ENCODE peak calls at places on chromosome 20, in seven cellular contexts. Y, R, D, L, F, B and V are unnamed samples.

GRCh38 chr20:51711426-51711825 is 56.8 kb downstream of the ATP9A start:
- DNase-seq in L (no peak), D (no peak), R (no peak), Y (no peak), F (no peak), B (no peak), V (no peak)

GRCh38 chr20:51531141-51531710 is 11.3 kb downstream of the NFATC2 start:
- DNase-seq in B (peak; percentile 39), F (no peak), Y (no peak), D (no peak), R (no peak), L (no peak), V (peak; percentile 28)

GRCh38 chr20:50731930-50732690 is 730 bp downstream of the PARD6B start:
- DNase-seq in L (no peak), D (no peak), Y (peak; percentile 2), B (no peak), F (no peak), R (no peak), V (no peak)

GRCh38 chr20:8709627-8710026 is 359.3 kb upstream of the PLCB4 start:
- DNase-seq in L (no peak), Y (no peak), R (peak; percentile 60), D (no peak), F (no peak), B (peak; percentile 27), V (no peak)

GRCh38 chr20:12171927-12172581 is 254.4 kb downstream of the BTBD3 start:
- DNase-seq in F (peak; percentile 23), B (peak; percentile 92), D (no peak), L (no peak), Y (no peak), R (peak; percentile 95), V (no peak)

GRCh38 chr20:17866234-17867001 is 102.2 kb downstream of the SNX5 start:
- DNase-seq in F (no peak), Y (no peak), R (no peak), D (no peak), B (no peak), L (no peak), V (no peak)

GRCh38 chr20:9129756-9130155 is 60.9 kb downstream of the PLCB4 start:
- DNase-seq in Y (no peak), B (no peak), L (no peak), D (no peak), R (no peak), F (no peak), V (no peak)

GRCh38 chr20:63540417-63541186 is 3.4 kb upstream of the PTK6 start:
- DNase-seq in B (no peak), R (no peak), F (no peak), L (no peak), D (no peak), Y (no peak), V (no peak)

GRCh38 chr20:36407196-36407733 is 101.1 kb downstream of the DLGAP4 start:
- DNase-seq in R (peak; percentile 64), L (no peak), B (no peak), D (no peak), F (no peak), Y (no peak), V (no peak)

GRCh38 chr20:51554538-51555165 is 12.1 kb upstream of the NFATC2 start:
- DNase-seq in F (no peak), L (no peak), R (peak; percentile 34), Y (no peak), B (peak; percentile 82), D (no peak), V (no peak)

GRCh38 chr20:60306516-60306915 is 348.3 kb downstream of the CDH26 start:
- DNase-seq in L (no peak), R (no peak), Y (no peak), D (no peak), B (no peak), F (no peak), V (no peak)

GRCh38 chr20:41632896-41633295 is 14.7 kb upstream of the CHD6 start:
- DNase-seq in R (peak; percentile 65), B (peak; percentile 84), D (no peak), L (no peak), Y (no peak), F (no peak), V (no peak)

DNA sequence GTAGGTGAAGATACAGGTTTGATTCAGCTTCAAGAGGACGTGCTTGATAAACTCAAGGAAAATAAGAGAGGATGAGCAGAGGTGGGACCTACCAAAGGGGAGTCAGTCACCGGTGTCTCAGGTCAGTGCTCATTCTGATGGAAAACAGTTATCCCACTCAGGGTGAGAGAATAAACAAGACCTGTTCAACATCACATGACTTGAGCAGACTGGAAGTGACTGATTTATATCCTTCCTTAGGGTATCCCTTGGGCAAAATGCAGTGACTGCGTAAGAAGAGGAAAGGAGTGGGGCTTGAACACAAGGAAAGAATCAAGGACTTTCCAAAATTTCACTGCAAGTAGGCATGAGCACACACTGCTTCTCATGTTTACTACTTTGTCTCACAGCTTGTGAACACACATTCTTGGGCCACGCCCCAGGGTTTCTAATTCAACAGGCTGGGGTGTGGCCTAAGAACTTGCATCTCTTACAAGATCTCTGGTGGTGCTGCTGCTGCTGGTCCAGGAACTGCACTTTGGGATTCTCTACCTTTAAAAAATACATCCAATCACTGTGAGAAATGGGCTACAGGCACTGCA is 11.6 kb downstream of the CST3 start:
- DNase-seq in Y (no peak), B (no peak), D (no peak), L (peak; percentile 58), F (no peak), R (peak; percentile 34), V (peak; percentile 20)
- H3K4me1 ChIP-seq in Y (no peaks in the 10 kb centered on the region), B (peaks cover 19% of the 10 kb centered on the region), D (peaks cover 12% of the 10 kb centered on the region), L (peaks cover 18% of the 10 kb centered on the region), F (peaks cover 68% of the 10 kb centered on the region), R (peaks cover 4% of the 10 kb centered on the region), V (no peaks in the 10 kb centered on the region)

DNA sequence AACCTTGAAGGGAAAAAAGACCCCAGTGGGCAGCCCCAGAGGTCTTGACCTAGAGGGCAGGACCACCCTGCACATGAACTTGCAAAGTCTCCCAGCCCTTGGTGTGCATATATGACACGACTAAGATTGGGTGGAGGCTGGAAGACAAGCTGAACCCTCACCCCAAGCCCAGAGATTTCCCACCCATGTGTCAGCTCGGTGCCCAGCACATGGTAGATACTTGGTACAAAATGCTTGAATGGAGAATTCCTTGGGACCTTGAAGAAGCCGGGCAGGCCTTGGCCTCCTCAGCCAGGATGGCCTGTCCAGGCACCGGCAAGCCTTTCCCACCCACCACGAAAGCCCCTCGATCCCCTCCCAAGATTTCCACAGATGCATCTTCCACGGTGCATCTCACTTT is 50.6 kb downstream of the BPIFB1 start:
- DNase-seq in R (no peak), B (no peak), F (no peak), L (no peak), D (no peak), Y (no peak), V (no peak)
- H3K4me1 ChIP-seq in R (no peaks in the 10 kb centered on the region), B (no peaks in the 10 kb centered on the region), F (no peaks in the 10 kb centered on the region), L (no peaks in the 10 kb centered on the region), D (no peaks in the 10 kb centered on the region), Y (no peaks in the 10 kb centered on the region), V (no peaks in the 10 kb centered on the region)

DNA sequence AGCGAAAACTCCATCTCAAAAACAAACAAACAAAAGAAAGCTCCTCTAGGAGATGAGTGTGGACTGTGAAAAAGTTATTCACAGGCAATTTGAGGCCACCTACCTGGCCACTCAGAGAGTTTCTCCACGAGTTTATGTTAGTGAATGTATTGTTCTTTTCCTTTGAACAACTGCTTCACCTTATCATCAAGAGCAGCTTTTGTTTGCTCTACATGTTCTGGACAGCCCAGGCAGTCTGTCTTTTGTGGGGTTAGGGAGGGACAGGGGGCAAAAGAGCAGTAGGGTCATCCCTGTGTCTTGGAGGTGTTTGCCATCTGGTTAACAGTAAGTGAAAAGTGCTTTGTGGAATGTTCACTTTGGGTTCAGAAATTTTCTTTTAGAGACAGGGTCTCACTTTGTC is 8.0 kb downstream of the CASS4 start:
- DNase-seq in F (no peak), Y (no peak), D (no peak), L (no peak), B (no peak), R (no peak), V (no peak)
- H3K4me1 ChIP-seq in F (peaks cover 88% of the 10 kb centered on the region), Y (peaks cover 36% of the 10 kb centered on the region), D (no peaks in the 10 kb centered on the region), L (no peaks in the 10 kb centered on the region), B (peaks cover 59% of the 10 kb centered on the region), R (no peaks in the 10 kb centered on the region), V (peaks cover 22% of the 10 kb centered on the region)

GRCh38 chr20:3782597-3782996 is 1.3 kb upstream of the SPEF1 start:
- DNase-seq in F (no peak), L (no peak), D (no peak), B (no peak), Y (no peak), R (no peak), V (no peak)

GRCh38 chr20:3778976-3779375 is 2.3 kb downstream of the SPEF1 start:
- DNase-seq in D (no peak), R (no peak), B (no peak), F (no peak), Y (no peak), L (no peak), V (no peak)

GRCh38 chr20:3783516-3784225 is 2.4 kb upstream of the SPEF1 start:
- DNase-seq in Y (no peak), B (no peak), R (no peak), L (no peak), D (no peak), F (peak; percentile 4), V (no peak)

GRCh38 chr20:3783068-3783489 is 1.8 kb upstream of the SPEF1 start:
- DNase-seq in B (no peak), D (no peak), L (no peak), R (no peak), F (no peak), Y (no peak), V (no peak)

DNA sequence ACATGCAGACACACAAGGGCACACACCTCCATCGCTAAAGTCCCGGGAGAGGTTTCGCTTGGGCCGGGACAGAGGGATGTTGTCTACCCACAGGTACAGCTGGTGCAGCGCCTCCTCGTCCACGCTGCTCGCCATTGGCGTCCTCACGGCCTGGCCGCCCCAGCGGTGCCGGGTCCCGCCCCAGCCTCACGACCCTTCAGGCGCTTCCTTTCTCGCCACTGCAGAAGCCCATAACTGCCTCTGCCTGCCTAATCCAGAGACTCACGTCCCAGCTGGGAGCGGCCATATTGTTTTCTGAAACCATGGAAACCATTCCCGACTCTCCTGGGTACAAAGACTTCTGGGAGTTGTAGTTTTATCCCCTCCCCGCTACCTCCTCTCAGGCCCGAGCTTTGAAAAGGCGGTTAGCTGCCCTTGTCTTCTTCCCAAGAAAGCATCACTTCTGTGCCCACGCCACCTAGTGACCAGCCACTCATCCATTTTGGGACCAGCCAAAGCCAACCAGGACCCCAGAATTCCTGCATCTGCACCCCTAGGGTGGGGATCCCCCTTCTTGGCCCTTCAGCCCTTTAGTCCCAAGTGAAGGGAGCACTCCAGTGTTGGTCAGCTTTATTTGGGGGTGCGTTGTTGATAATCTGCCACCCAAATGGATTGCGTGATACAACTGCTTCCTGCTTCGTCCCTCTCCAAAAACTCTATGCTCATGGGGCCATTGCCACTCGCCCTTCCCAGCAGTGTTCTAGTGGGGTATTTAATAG is at the start of gene SPEF1:
- DNase-seq in R (peak; percentile 94), F (peak; percentile 87), Y (no peak), L (peak; percentile 79), D (peak; percentile 93), B (peak; percentile 77), V (no peak)
- H3K4me1 ChIP-seq in R (no peaks in the 10 kb centered on the region), F (peaks cover 49% of the 10 kb centered on the region), Y (peaks cover 10% of the 10 kb centered on the region), L (peaks cover 41% of the 10 kb centered on the region), D (peaks cover 27% of the 10 kb centered on the region), B (peaks cover 18% of the 10 kb centered on the region), V (peaks cover 44% of the 10 kb centered on the region)